ENCODE peak calls at places on chromosomes 3 and 15, in four cellular contexts. R, E, J and S are unnamed samples. For H3K9me3, the result is how much of the 10 kb centered on the place peaks cover.

GRCh38 chr3:15694628-15695027 is 93.1 kb downstream of the BTD start:
- DNase-seq in E (no peak), J (no peak), R (no peak), S (no peak)

GRCh38 chr3:129346690-129347440 is 68.2 kb downstream of the HMCES start:
- DNase-seq in R (no peak), E (peak), J (no peak), S (no peak)

GRCh38 chr15:101489236-101489632 is 273 bp downstream of the PCSK6 start:
- DNase-seq in R (peak), E (no peak), J (no peak), S (no peak)

GRCh38 chr3:156455839-156456238 is 99.1 kb downstream of the SSR3 start:
- DNase-seq in E (no peak), R (no peak), J (no peak), S (no peak)

GRCh38 chr15:59892995-59893394 is 111.1 kb upstream of the FOXB1 start:
- DNase-seq in E (no peak), R (peak), J (no peak), S (no peak)

GRCh38 chr15:79311901-79312553 is 1.1 kb downstream of the TMED3 start:
- DNase-seq in E (peak), J (no peak), R (no peak), S (no peak)

GRCh38 chr3:23085256-23085655 is 117.9 kb upstream of the UBE2E2 start:
- DNase-seq in E (no peak), J (no peak), R (no peak), S (no peak)

GRCh38 chr15:82103500-82103899 is 57.7 kb upstream of the MEX3B start:
- DNase-seq in J (no peak), E (no peak), R (no peak), S (no peak)

GRCh38 chr3:108472011-108472591 is 38.3 kb downstream of the MYH15 start:
- DNase-seq in J (no peak), E (peak), R (peak), S (no peak)

GRCh38 chr15:86316699-86317378 is 237.2 kb downstream of the AGBL1 start:
- DNase-seq in J (no peak), E (no peak), R (peak), S (no peak)

GRCh38 chr3:131218196-131218595 is 163.4 kb upstream of the NUDT16 start:
- DNase-seq in E (peak), J (no peak), R (no peak), S (no peak)

GRCh38 chr3:99634881-99635280 is 3.5 kb upstream of the COL8A1 start:
- DNase-seq in J (no peak), R (no peak), E (no peak), S (no peak)

GRCh38 chr15:50055333-50056278 is 63.4 kb downstream of the ATP8B4 start:
- DNase-seq in E (no peak), R (no peak), J (no peak), S (no peak)

GRCh38 chr3:150370129-150370602 is 37.9 kb upstream of the TSC22D2 start:
- DNase-seq in E (peak), R (peak), J (no peak), S (no peak)

GRCh38 chr3:32857921-32858320 is 40.1 kb downstream of the TRIM71 start:
- DNase-seq in E (no peak), J (no peak), R (no peak), S (no peak)

GRCh38 chr15:42863572-42864239 is 56.9 kb downstream of the TTBK2 start:
- DNase-seq in R (no peak), J (no peak), E (no peak), S (no peak)

GRCh38 chr3:47002490-47003410 is 23.3 kb downstream of the NBEAL2 start:
- DNase-seq in R (no peak), E (no peak), J (peak), S (no peak)

GRCh38 chr15:36737430-36737891 is 158.0 kb downstream of the CDIN1 start:
- DNase-seq in J (no peak), E (peak), R (no peak), S (no peak)

GRCh38 chr3:65928110-65928509 is 110.6 kb downstream of the MAGI1 start:
- DNase-seq in R (no peak), J (no peak), E (peak), S (no peak)

GRCh38 chr3:104437131-104437750 is 929.5 kb upstream of the ALCAM start:
- DNase-seq in J (no peak), E (no peak), R (peak), S (no peak)

GRCh38 chr3:56672-57071 is 139.9 kb upstream of the CHL1 start:
- DNase-seq in J (no peak), R (no peak), E (no peak), S (no peak)

GRCh38 chr3:59818-60217 is 136.7 kb upstream of the CHL1 start:
- DNase-seq in J (no peak), E (no peak), R (no peak), S (no peak)

GRCh38 chr3:54240-54639 is 142.3 kb upstream of the CHL1 start:
- DNase-seq in E (no peak), J (no peak), R (no peak), S (no peak)
- H3K9me3 ChIP-seq in E (under half), J (under half), R (under half), S (under half)

GRCh38 chr15:62488383-62488782 is 323.3 kb upstream of the C2CD4B start:
- DNase-seq in J (no peak), E (no peak), R (no peak), S (no peak)

GRCh38 chr15:62486041-62486440 is 321.0 kb upstream of the C2CD4B start:
- DNase-seq in E (no peak), J (no peak), R (no peak), S (no peak)

GRCh38 chr15:62482715-62483429 is 317.8 kb upstream of the C2CD4B start:
- DNase-seq in J (no peak), E (no peak), R (peak), S (no peak)

GRCh38 chr15:62485170-62485720 is 320.2 kb upstream of the C2CD4B start:
- DNase-seq in E (no peak), R (no peak), J (no peak), S (no peak)

DNA sequence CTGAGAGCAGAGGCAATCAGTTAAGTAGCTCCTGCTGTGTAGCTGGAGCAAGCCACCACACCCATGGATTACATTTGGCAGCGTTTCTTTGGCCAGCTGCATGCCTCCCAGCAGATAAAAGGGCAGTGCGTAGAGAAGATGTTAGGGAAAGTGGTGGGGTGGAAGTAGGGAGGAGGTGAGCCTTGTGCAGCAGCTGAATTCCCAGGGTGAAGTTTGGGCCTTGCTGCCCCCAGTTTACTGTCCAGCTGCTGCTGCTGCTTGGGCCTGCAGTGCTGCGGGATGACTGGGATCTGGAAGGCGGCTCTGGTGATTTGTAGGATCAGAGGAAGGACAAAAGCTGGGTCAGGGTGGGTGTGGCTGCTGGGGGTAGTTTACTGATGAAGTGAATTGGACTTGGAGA is 318.7 kb upstream of the C2CD4B start:
- DNase-seq in R (peak), J (no peak), E (no peak), S (no peak)
- H3K9me3 ChIP-seq in R (under half), J (under half), E (under half), S (under half)

GRCh38 chr3:1068985-1069384 is 23.8 kb upstream of the CNTN6 start:
- DNase-seq in R (no peak), E (no peak), J (no peak), S (no peak)
- H3K9me3 ChIP-seq in R (under half), E (under half), J (under half), S (under half)

DNA sequence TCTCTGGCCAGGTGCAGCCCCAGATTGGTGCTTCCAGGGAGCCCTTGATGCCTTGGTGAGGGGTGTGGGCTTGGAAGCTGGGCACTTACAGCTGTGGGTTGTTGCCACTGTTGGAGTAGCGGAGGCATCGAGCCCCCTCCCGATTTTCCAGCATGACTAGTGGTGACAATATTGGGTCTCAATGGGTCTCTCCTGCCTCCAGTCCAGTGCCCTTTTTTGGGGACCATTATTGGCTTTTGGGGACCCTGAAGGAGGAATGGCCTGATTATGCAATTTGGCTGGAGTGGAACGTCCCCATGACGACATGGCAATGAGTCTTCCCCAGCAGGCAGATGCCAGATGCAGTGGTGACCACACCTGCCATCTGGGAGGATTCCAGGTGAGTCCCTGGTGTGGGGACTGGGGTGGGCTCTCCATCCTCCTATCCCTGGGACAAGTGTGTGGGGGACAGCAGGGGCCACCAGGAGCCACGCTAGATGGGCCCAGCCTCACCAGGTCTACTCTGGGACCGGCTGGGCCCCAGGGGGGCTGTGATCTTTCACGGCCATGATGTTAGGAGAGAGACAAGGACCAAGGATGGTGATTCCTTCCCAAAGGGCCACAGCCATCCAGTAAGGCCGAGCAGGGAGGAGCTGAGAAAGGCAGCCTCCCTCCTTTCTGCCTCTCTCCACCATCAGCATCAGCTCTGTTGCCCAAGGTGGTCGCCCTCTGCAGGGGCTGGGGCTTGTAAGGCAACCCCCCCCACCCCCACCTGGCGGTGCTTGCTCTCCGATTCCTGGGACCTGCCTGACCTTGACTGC is 196.8 kb downstream of the GOLGA6L6 start:
- DNase-seq in E (peak), R (no peak), J (peak), S (no peak)
- H3K9me3 ChIP-seq in E (under half), R (half or more), J (under half), S (under half)

GRCh38 chr3:181103605-181104004 is 114.1 kb upstream of the DNAJC19 start:
- DNase-seq in J (no peak), E (no peak), R (peak), S (no peak)
- H3K9me3 ChIP-seq in J (under half), E (under half), R (under half), S (under half)

GRCh38 chr15:25247418-25248030 is 191.3 kb downstream of the UBE3A start:
- DNase-seq in E (no peak), J (peak), R (no peak), S (peak)
- H3K9me3 ChIP-seq in E (under half), J (half or more), R (under half), S (under half)